ENCODE peak calls at places on chromosomes 1 and 21, in ten cellular contexts. H, L, D, R, F, U, C, T, Q and M are unnamed samples.

GRCh38 chr1:54275349-54275748 is 75.4 kb downstream of the MRPL37 start:
- DNase-seq in H (no peak), L (peak), D (no peak), R (peak), F (no peak), U (no peak), C (no peak), T (peak), Q (no peak), M (no peak)

GRCh38 chr1:60808676-60809075 is 273.7 kb upstream of the NFIA start:
- DNase-seq in H (no peak), L (no peak), D (no peak), R (no peak), F (no peak), U (no peak), C (no peak), T (no peak), Q (no peak), M (no peak)

GRCh38 chr1:238061967-238062613 is 171.4 kb upstream of the ZP4 start:
- DNase-seq in H (peak), L (no peak), D (no peak), R (no peak), F (no peak), U (no peak), C (no peak), T (no peak), Q (no peak), M (no peak)

GRCh38 chr1:105270966-105271365 is 1521.3 kb downstream of the AMY1C start:
- DNase-seq in H (no peak), L (no peak), D (no peak), R (no peak), F (no peak), U (no peak), C (no peak), T (no peak), Q (no peak), M (no peak)

GRCh38 chr1:245683377-245683716 is 528.6 kb downstream of the KIF26B start:
- DNase-seq in H (no peak), L (no peak), D (no peak), R (no peak), F (no peak), U (no peak), C (no peak), T (no peak), Q (no peak), M (no peak)

GRCh38 chr1:156455362-156455761 is 45.2 kb downstream of the MEF2D start:
- DNase-seq in H (no peak), L (no peak), D (no peak), R (no peak), F (no peak), U (no peak), C (no peak), T (no peak), Q (no peak), M (no peak)

GRCh38 chr1:169590932-169591331 is 4.7 kb upstream of the F5 start:
- DNase-seq in H (no peak), L (no peak), D (no peak), R (no peak), F (no peak), U (no peak), C (no peak), T (no peak), Q (no peak), M (no peak)

GRCh38 chr1:6205849-6206845 is at the start of gene RNF207:
- DNase-seq in H (peak), L (peak), D (peak), R (peak), F (no peak), U (peak), C (peak), T (no peak), Q (peak), M (peak)

GRCh38 chr1:66350001-66350547 is 183.9 kb upstream of the SGIP1 start:
- DNase-seq in H (no peak), L (no peak), D (no peak), R (peak), F (no peak), U (no peak), C (no peak), T (no peak), Q (no peak), M (peak)

GRCh38 chr1:41728403-41729202 is 190.1 kb downstream of the HIVEP3 start:
- DNase-seq in H (no peak), L (no peak), D (no peak), R (no peak), F (no peak), U (no peak), C (peak), T (no peak), Q (no peak), M (peak)

GRCh38 chr21:43001316-43001715 is 27.0 kb downstream of the PKNOX1 start:
- DNase-seq in H (no peak), L (no peak), D (no peak), R (no peak), F (no peak), U (no peak), C (no peak), T (no peak), Q (no peak), M (no peak)

GRCh38 chr1:167263344-167263743 is 42.7 kb downstream of the POU2F1 start:
- DNase-seq in H (no peak), L (no peak), D (no peak), R (no peak), F (no peak), U (no peak), C (no peak), T (no peak), Q (no peak), M (no peak)

GRCh38 chr1:175131100-175131499 is 61.5 kb downstream of the KIAA0040 start:
- DNase-seq in H (no peak), L (no peak), D (no peak), R (no peak), F (no peak), U (no peak), C (no peak), T (no peak), Q (no peak), M (no peak)

GRCh38 chr1:169452921-169453320 is 25.6 kb upstream of the CCDC181 start:
- DNase-seq in H (no peak), L (no peak), D (no peak), R (no peak), F (no peak), U (no peak), C (no peak), T (no peak), Q (no peak), M (no peak)

GRCh38 chr1:230285351-230285750 is 140.8 kb downstream of the PGBD5 start:
- DNase-seq in H (no peak), L (peak), D (no peak), R (no peak), F (no peak), U (no peak), C (no peak), T (no peak), Q (no peak), M (no peak)

GRCh38 chr1:232589809-232590741 is 39.9 kb downstream of the SIPA1L2 start:
- DNase-seq in H (no peak), L (no peak), D (no peak), R (no peak), F (no peak), U (no peak), C (no peak), T (no peak), Q (no peak), M (no peak)

GRCh38 chr1:153944822-153945117 is 1.7 kb downstream of the DENND4B start:
- DNase-seq in H (no peak), L (no peak), D (no peak), R (no peak), F (no peak), U (no peak), C (no peak), T (no peak), Q (no peak), M (no peak)

GRCh38 chr1:157411769-157412168 is 140.5 kb downstream of the FCRL5 start:
- DNase-seq in H (no peak), L (no peak), D (no peak), R (no peak), F (no peak), U (no peak), C (no peak), T (no peak), Q (no peak), M (no peak)

GRCh38 chr1:39081266-39082139 is 55.4 kb downstream of the NDUFS5 start:
- DNase-seq in H (no peak), L (peak), D (peak), R (no peak), F (no peak), U (no peak), C (no peak), T (no peak), Q (no peak), M (peak)